ENCODE peak calls at places on chromosomes 4 and X, in eight cellular contexts. One of them, this sample, is unnamed.

GRCh38 chr4:13542577-13543042 is 1.7 kb downstream of the NKX3-2 start:
- DNase-seq in WTC11: no peak
- DNase-seq in K562: no peak
- DNase-seq in A549: no peak
- DNase-seq in GM12878: no peak
- DNase-seq in HepG2: no peak
- DNase-seq in SK-N-SH: no peak
- DNase-seq in H1: no peak
- DNase-seq in this sample: no peak

GRCh38 chrX:16511776-16512400 is 138.1 kb upstream of the S100G start:
- DNase-seq in K562: no peak
- DNase-seq in A549: no peak
- DNase-seq in GM12878: no peak
- DNase-seq in WTC11: no peak
- DNase-seq in HepG2: no peak
- DNase-seq in SK-N-SH: no peak
- DNase-seq in H1: no peak
- DNase-seq in this sample: peak

GRCh38 chr4:127188847-127189246 is 443.9 kb upstream of the INTU start:
- DNase-seq in GM12878: no peak
- DNase-seq in A549: no peak
- DNase-seq in HepG2: no peak
- DNase-seq in H1: no peak
- DNase-seq in K562: no peak
- DNase-seq in WTC11: no peak
- DNase-seq in SK-N-SH: no peak
- DNase-seq in this sample: peak

GRCh38 chr4:150960818-150961217 is 54.3 kb downstream of the LRBA start:
- DNase-seq in HepG2: peak
- DNase-seq in SK-N-SH: peak
- DNase-seq in K562: peak
- DNase-seq in WTC11: peak
- DNase-seq in GM12878: no peak
- DNase-seq in H1: peak
- DNase-seq in A549: peak
- DNase-seq in this sample: no peak

GRCh38 chr4:183611210-183611830 is 47.7 kb downstream of the RWDD4 start:
- DNase-seq in K562: no peak
- DNase-seq in A549: no peak
- DNase-seq in H1: no peak
- DNase-seq in GM12878: no peak
- DNase-seq in WTC11: no peak
- DNase-seq in SK-N-SH: no peak
- DNase-seq in HepG2: no peak
- DNase-seq in this sample: no peak

GRCh38 chr4:168696828-168697227 is 200.0 kb downstream of the PALLD start:
- DNase-seq in GM12878: no peak
- DNase-seq in K562: no peak
- DNase-seq in HepG2: no peak
- DNase-seq in H1: no peak
- DNase-seq in SK-N-SH: no peak
- DNase-seq in WTC11: no peak
- DNase-seq in A549: no peak
- DNase-seq in this sample: no peak

GRCh38 chrX:68822641-68823410 is 6.0 kb upstream of the EFNB1 start:
- DNase-seq in WTC11: no peak
- DNase-seq in SK-N-SH: peak
- DNase-seq in HepG2: peak
- DNase-seq in H1: no peak
- DNase-seq in A549: peak
- DNase-seq in GM12878: no peak
- DNase-seq in K562: peak
- DNase-seq in this sample: peak

GRCh38 chr4:151013944-151014343 is 1.1 kb downstream of the LRBA start:
- DNase-seq in HepG2: no peak
- DNase-seq in K562: no peak
- DNase-seq in H1: no peak
- DNase-seq in SK-N-SH: no peak
- DNase-seq in WTC11: no peak
- DNase-seq in GM12878: no peak
- DNase-seq in A549: no peak
- DNase-seq in this sample: no peak

GRCh38 chrX:18992829-18993228 is 8.9 kb upstream of the PHKA2 start:
- DNase-seq in A549: no peak
- DNase-seq in SK-N-SH: no peak
- DNase-seq in GM12878: no peak
- DNase-seq in K562: no peak
- DNase-seq in HepG2: no peak
- DNase-seq in WTC11: no peak
- DNase-seq in H1: no peak
- DNase-seq in this sample: no peak

GRCh38 chr4:28654618-28655017 is 1794.0 kb downstream of the STIM2 start:
- DNase-seq in A549: no peak
- DNase-seq in K562: no peak
- DNase-seq in WTC11: no peak
- DNase-seq in H1: no peak
- DNase-seq in GM12878: no peak
- DNase-seq in SK-N-SH: no peak
- DNase-seq in HepG2: no peak
- DNase-seq in this sample: peak

GRCh38 chrX:39008554-39008953 is 207.3 kb downstream of the MID1IP1 start:
- DNase-seq in GM12878: no peak
- DNase-seq in WTC11: no peak
- DNase-seq in A549: no peak
- DNase-seq in H1: no peak
- DNase-seq in HepG2: no peak
- DNase-seq in K562: no peak
- DNase-seq in SK-N-SH: no peak
- DNase-seq in this sample: no peak

GRCh38 chr4:8817813-8818062 is 53.9 kb downstream of the HMX1 start:
- DNase-seq in HepG2: no peak
- DNase-seq in K562: no peak
- DNase-seq in SK-N-SH: peak
- DNase-seq in A549: no peak
- DNase-seq in WTC11: peak
- DNase-seq in GM12878: no peak
- DNase-seq in H1: no peak
- DNase-seq in this sample: no peak

GRCh38 chr4:101953949-101954348 is 163.4 kb downstream of the BANK1 start:
- DNase-seq in H1: peak
- DNase-seq in GM12878: no peak
- DNase-seq in WTC11: peak
- DNase-seq in HepG2: peak
- DNase-seq in A549: no peak
- DNase-seq in K562: no peak
- DNase-seq in SK-N-SH: no peak
- DNase-seq in this sample: peak

GRCh38 chrX:128634754-128635153 is 582.6 kb upstream of the ACTRT1 start:
- DNase-seq in GM12878: no peak
- DNase-seq in H1: no peak
- DNase-seq in HepG2: no peak
- DNase-seq in A549: no peak
- DNase-seq in SK-N-SH: no peak
- DNase-seq in K562: no peak
- DNase-seq in WTC11: no peak
- DNase-seq in this sample: no peak

GRCh38 chr4:16269742-16270522 is 43.7 kb upstream of the TAPT1 start:
- DNase-seq in WTC11: no peak
- DNase-seq in HepG2: no peak
- DNase-seq in A549: no peak
- DNase-seq in GM12878: no peak
- DNase-seq in K562: no peak
- DNase-seq in H1: no peak
- DNase-seq in SK-N-SH: no peak
- DNase-seq in this sample: peak

GRCh38 chrX:34631826-34632225 is 25.3 kb downstream of the TMEM47 start:
- DNase-seq in A549: no peak
- DNase-seq in H1: no peak
- DNase-seq in SK-N-SH: no peak
- DNase-seq in K562: no peak
- DNase-seq in WTC11: no peak
- DNase-seq in HepG2: no peak
- DNase-seq in GM12878: no peak
- DNase-seq in this sample: peak

GRCh38 chr4:76654796-76655195 is 219.8 kb downstream of the SHROOM3 start:
- DNase-seq in HepG2: no peak
- DNase-seq in K562: no peak
- DNase-seq in GM12878: no peak
- DNase-seq in SK-N-SH: no peak
- DNase-seq in A549: no peak
- DNase-seq in H1: no peak
- DNase-seq in WTC11: no peak
- DNase-seq in this sample: peak

GRCh38 chrX:1424452-1424851 is 28.3 kb downstream of the ASMTL start:
- DNase-seq in A549: no peak
- DNase-seq in GM12878: no peak
- DNase-seq in HepG2: no peak
- DNase-seq in WTC11: no peak
- DNase-seq in H1: no peak
- DNase-seq in K562: no peak
- DNase-seq in SK-N-SH: no peak
- DNase-seq in this sample: no peak

GRCh38 chr4:67332627-67333026 is 212.7 kb downstream of the CENPC start:
- DNase-seq in SK-N-SH: peak
- DNase-seq in HepG2: peak
- DNase-seq in H1: no peak
- DNase-seq in A549: no peak
- DNase-seq in K562: peak
- DNase-seq in WTC11: peak
- DNase-seq in GM12878: no peak
- DNase-seq in this sample: no peak

GRCh38 chr4:3711183-3712111 is 54.7 kb upstream of the ADRA2C start:
- DNase-seq in K562: no peak
- DNase-seq in GM12878: no peak
- DNase-seq in H1: no peak
- DNase-seq in HepG2: no peak
- DNase-seq in SK-N-SH: no peak
- DNase-seq in WTC11: no peak
- DNase-seq in A549: no peak
- DNase-seq in this sample: no peak

GRCh38 chr4:97548943-97549583 is 594.2 kb downstream of the STPG2 start:
- DNase-seq in A549: no peak
- DNase-seq in H1: no peak
- DNase-seq in WTC11: no peak
- DNase-seq in SK-N-SH: no peak
- DNase-seq in GM12878: no peak
- DNase-seq in K562: no peak
- DNase-seq in HepG2: no peak
- DNase-seq in this sample: no peak

GRCh38 chr4:107862658-107863057 is 37.9 kb downstream of the SGMS2 start:
- DNase-seq in SK-N-SH: no peak
- DNase-seq in GM12878: no peak
- DNase-seq in H1: no peak
- DNase-seq in A549: peak
- DNase-seq in WTC11: no peak
- DNase-seq in HepG2: peak
- DNase-seq in K562: no peak
- DNase-seq in this sample: peak

GRCh38 chrX:115696039-115696438 is 135.1 kb downstream of the PLS3 start:
- DNase-seq in K562: no peak
- DNase-seq in SK-N-SH: no peak
- DNase-seq in HepG2: no peak
- DNase-seq in GM12878: no peak
- DNase-seq in H1: no peak
- DNase-seq in A549: no peak
- DNase-seq in WTC11: no peak
- DNase-seq in this sample: no peak

GRCh38 chrX:100995469-100995868 is 26.0 kb downstream of the ARL13A start:
- DNase-seq in WTC11: no peak
- DNase-seq in HepG2: peak
- DNase-seq in H1: no peak
- DNase-seq in GM12878: no peak
- DNase-seq in K562: no peak
- DNase-seq in A549: no peak
- DNase-seq in SK-N-SH: no peak
- DNase-seq in this sample: peak

GRCh38 chrX:26409636-26410035 is 193.7 kb downstream of the MAGEB5 start:
- DNase-seq in WTC11: no peak
- DNase-seq in H1: no peak
- DNase-seq in A549: no peak
- DNase-seq in K562: no peak
- DNase-seq in HepG2: no peak
- DNase-seq in GM12878: no peak
- DNase-seq in SK-N-SH: no peak
- DNase-seq in this sample: no peak

DNA sequence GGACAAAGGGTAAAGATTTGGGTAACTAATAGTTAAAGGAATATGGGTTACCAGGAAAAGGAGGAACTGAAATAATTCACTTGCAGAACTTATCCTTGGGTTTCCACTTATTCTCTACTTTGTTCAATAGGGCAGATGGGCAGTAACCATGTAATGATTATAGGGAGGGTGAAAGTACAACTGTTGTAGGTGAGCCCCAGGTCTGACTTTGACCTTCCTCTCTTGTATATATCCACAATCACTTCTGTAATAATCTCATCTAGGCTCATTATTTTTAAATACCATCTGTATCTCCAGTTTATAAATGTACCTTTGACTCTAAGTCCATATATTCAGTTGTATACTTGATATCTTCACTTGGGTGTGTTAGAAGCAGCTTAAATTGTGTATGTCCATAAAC is 32.0 kb downstream of the CXXC4 start:
- DNase-seq in HepG2: no peak
- DNase-seq in K562: no peak
- DNase-seq in H1: no peak
- DNase-seq in A549: no peak
- DNase-seq in GM12878: no peak
- DNase-seq in WTC11: no peak
- DNase-seq in SK-N-SH: no peak
- DNase-seq in this sample: no peak
- TF ChIP-seq USF2 in HepG2: no peak
- TF ChIP-seq USF2 in K562: no peak
- TF ChIP-seq USF2 in H1: no peak
- TF ChIP-seq USF2 in A549: no peak
- TF ChIP-seq USF2 in GM12878: no peak
- TF ChIP-seq USF2 in WTC11: no peak
- TF ChIP-seq USF2 in SK-N-SH: no peak
- TF ChIP-seq USF2 in this sample: no peak

GRCh38 chr4:72842323-72842722 is 227.2 kb downstream of the COX18 start:
- DNase-seq in K562: no peak
- DNase-seq in GM12878: no peak
- DNase-seq in SK-N-SH: no peak
- DNase-seq in H1: no peak
- DNase-seq in WTC11: no peak
- DNase-seq in A549: no peak
- DNase-seq in HepG2: no peak
- DNase-seq in this sample: no peak
- TF ChIP-seq USF2 in K562: no peak
- TF ChIP-seq USF2 in GM12878: no peak
- TF ChIP-seq USF2 in SK-N-SH: no peak
- TF ChIP-seq USF2 in H1: no peak
- TF ChIP-seq USF2 in WTC11: no peak
- TF ChIP-seq USF2 in A549: no peak
- TF ChIP-seq USF2 in HepG2: no peak
- TF ChIP-seq USF2 in this sample: no peak

GRCh38 chrX:31483336-31483735 is 411.5 kb upstream of the FTHL17 start:
- DNase-seq in SK-N-SH: no peak
- DNase-seq in WTC11: no peak
- DNase-seq in GM12878: no peak
- DNase-seq in A549: no peak
- DNase-seq in HepG2: no peak
- DNase-seq in K562: no peak
- DNase-seq in H1: no peak
- DNase-seq in this sample: peak
- TF ChIP-seq USF2 in SK-N-SH: no peak
- TF ChIP-seq USF2 in WTC11: no peak
- TF ChIP-seq USF2 in GM12878: no peak
- TF ChIP-seq USF2 in A549: no peak
- TF ChIP-seq USF2 in HepG2: no peak
- TF ChIP-seq USF2 in K562: no peak
- TF ChIP-seq USF2 in H1: no peak
- TF ChIP-seq USF2 in this sample: peak

GRCh38 chr4:165177725-165178666 is 29.4 kb upstream of the KLHL2 start:
- DNase-seq in K562: no peak
- DNase-seq in HepG2: no peak
- DNase-seq in A549: no peak
- DNase-seq in WTC11: no peak
- DNase-seq in SK-N-SH: no peak
- DNase-seq in GM12878: peak
- DNase-seq in H1: no peak
- DNase-seq in this sample: no peak
- TF ChIP-seq USF2 in K562: no peak
- TF ChIP-seq USF2 in HepG2: no peak
- TF ChIP-seq USF2 in A549: no peak
- TF ChIP-seq USF2 in WTC11: no peak
- TF ChIP-seq USF2 in SK-N-SH: no peak
- TF ChIP-seq USF2 in GM12878: no peak
- TF ChIP-seq USF2 in H1: no peak
- TF ChIP-seq USF2 in this sample: no peak

This sample was measured in IMR-90.